ENCODE peak calls at places on chromosomes 13 and 19, in four cellular contexts. X is ascending aorta, A is uterus, D is brain pericyte. N is an unnamed sample.

GRCh38 chr19:571127-571974 is 1.0 kb upstream of the BSG start:
- DNase-seq in X (no peak), A (no peak), D (no peak), N (no peak)

GRCh38 chr13:99288069-99288468 is 19.1 kb downstream of the GPR183 start:
- DNase-seq in X (no peak), A (no peak), D (no peak), N (no peak)

GRCh38 chr13:59774511-59774911 is 389.2 kb downstream of the DIAPH3 start:
- DNase-seq in X (no peak), A (no peak), D (no peak), N (no peak)

GRCh38 chr13:40016953-40017660 is 361.6 kb downstream of the COG6 start:
- DNase-seq in X (no peak), A (no peak), D (no peak), N (no peak)

GRCh38 chr13:40317980-40318327 is 348.5 kb downstream of the FOXO1 start:
- DNase-seq in X (no peak), A (no peak), D (no peak), N (no peak)

GRCh38 chr13:81395368-81395767 is 1054.4 kb upstream of the SPRY2 start:
- DNase-seq in X (no peak), A (no peak), D (no peak), N (no peak)

GRCh38 chr13:63408227-63409202 is 1992.9 kb upstream of the PCDH20 start:
- DNase-seq in X (no peak), A (no peak), D (peak), N (no peak)

GRCh38 chr13:26502826-26503225 is 54.7 kb upstream of the WASF3 start:
- DNase-seq in X (peak), A (no peak), D (peak), N (no peak)

GRCh38 chr13:19643652-19644051 is 10.2 kb downstream of the MPHOSPH8 start:
- DNase-seq in X (no peak), A (no peak), D (no peak), N (no peak)

GRCh38 chr13:36154567-36155231 is 23.5 kb upstream of the DCLK1 start:
- DNase-seq in X (no peak), A (no peak), D (no peak), N (no peak)

GRCh38 chr19:15701757-15702589 is 25.9 kb upstream of the OR10H2 start:
- DNase-seq in X (no peak), A (no peak), D (no peak), N (peak)

GRCh38 chr19:12580180-12580694 is 29.0 kb upstream of the ZNF564 start:
- DNase-seq in X (no peak), A (no peak), D (no peak), N (no peak)

GRCh38 chr19:7986321-7987083 is 18.9 kb downstream of the ELAVL1 start:
- DNase-seq in X (no peak), A (no peak), D (no peak), N (no peak)

GRCh38 chr19:14363203-14364097 is 17.8 kb upstream of the ADGRE5 start:
- DNase-seq in X (peak), A (peak), D (no peak), N (peak)

GRCh38 chr13:108270442-108270841 is 924 bp downstream of the TNFSF13B start:
- DNase-seq in X (no peak), A (no peak), D (no peak), N (no peak)

GRCh38 chr19:13784731-13785452 is 10.4 kb upstream of the ZSWIM4 start:
- DNase-seq in X (peak), A (peak), D (no peak), N (peak)

GRCh38 chr13:95553614-95554385 is 1.3 kb downstream of the CLDN10 start:
- DNase-seq in X (no peak), A (no peak), D (no peak), N (no peak)

GRCh38 chr19:16073988-16074387 is 2.3 kb upstream of the TPM4 start:
- DNase-seq in X (no peak), A (no peak), D (no peak), N (no peak)

GRCh38 chr13:27791901-27792392 is 336 bp upstream of the GSX1 start:
- DNase-seq in X (no peak), A (no peak), D (no peak), N (no peak)

GRCh38 chr13:33132644-33133440 is 116.6 kb downstream of the KL start:
- DNase-seq in X (no peak), A (no peak), D (no peak), N (no peak)

GRCh38 chr13:27979001-27979643 is 9.4 kb downstream of the URAD start:
- DNase-seq in X (no peak), A (no peak), D (no peak), N (no peak)

GRCh38 chr19:6772028-6772865 is at the start of gene VAV1:
- DNase-seq in X (peak), A (no peak), D (no peak), N (peak)

GRCh38 chr19:49857061-49857833 is 6.3 kb downstream of the PTOV1 start:
- DNase-seq in X (no peak), A (peak), D (no peak), N (no peak)

GRCh38 chr13:44921931-44922758 is 67.1 kb downstream of the NUFIP1 start:
- DNase-seq in X (peak), A (peak), D (peak), N (peak)

GRCh38 chr13:36815069-36815468 is 4.0 kb upstream of the RFXAP start:
- DNase-seq in X (no peak), A (no peak), D (no peak), N (no peak)

GRCh38 chr19:46678110-46678732 is 17.2 kb upstream of the DACT3 start:
- DNase-seq in X (no peak), A (no peak), D (no peak), N (no peak)

GRCh38 chr19:29941828-29942403 is at the start of gene URI1:
- DNase-seq in X (peak), A (peak), D (no peak), N (peak)

GRCh38 chr19:17079710-17080440 is 4.3 kb downstream of the MYO9B start:
- DNase-seq in X (peak), A (peak), D (peak), N (peak)

GRCh38 chr19:596263-596655 is 6.6 kb downstream of the HCN2 start:
- DNase-seq in X (no peak), A (no peak), D (no peak), N (no peak)

GRCh38 chr19:39833464-39834286 is at the start of gene DYRK1B:
- DNase-seq in X (peak), A (peak), D (peak), N (peak)